ENCODE peak calls at places on chromosomes 7 and 10, in ten cellular contexts. Q is uterus; W is aorta; B is CD8-positive, alpha-beta memory T cell; A is fibroblast of lung; N is mesenchymal stem cell; K is upper lobe of right lung; J is esophagus squamous epithelium; G is CD8-positive, alpha-beta T cell; E is colonic mucosa. M is an unnamed sample. For H3K4me1, the result is how much of the 10 kb centered on the place peaks cover.

GRCh38 chr7:126574838-126575250 is 677.9 kb downstream of the GRM8 start:
- DNase-seq in Q (no peak), W (no peak), B (no peak), A (peak), N (no peak), K (no peak), J (no peak), G (no peak), E (no peak), M (peak)

GRCh38 chr7:1842321-1843221 is 172.5 kb downstream of the ELFN1 start:
- DNase-seq in Q (peak), W (peak), B (no peak), A (no peak), N (peak), K (peak), J (no peak), G (no peak), E (no peak), M (no peak)

GRCh38 chr10:76509501-76509900 is 1078.1 kb downstream of the LRMDA start:
- DNase-seq in Q (no peak), W (no peak), B (no peak), A (peak), N (peak), K (no peak), J (no peak), G (no peak), E (no peak), M (no peak)

GRCh38 chr10:17001961-17002749 is 127.5 kb downstream of the CUBN start:
- DNase-seq in Q (peak), W (no peak), B (no peak), A (peak), N (peak), K (no peak), J (no peak), G (no peak), E (peak), M (peak)

GRCh38 chr10:58967551-58968418 is 208.7 kb upstream of the PHYHIPL start:
- DNase-seq in Q (no peak), W (peak), B (no peak), A (peak), N (peak), K (peak), J (no peak), G (no peak), E (no peak), M (peak)

GRCh38 chr10:74433993-74434392 is 283.0 kb downstream of the ADK start:
- DNase-seq in Q (no peak), W (no peak), B (no peak), A (peak), N (no peak), K (no peak), J (no peak), G (no peak), E (no peak), M (no peak)

GRCh38 chr7:141875453-141875852 is 34.2 kb upstream of the PRSS37 start:
- DNase-seq in Q (no peak), W (no peak), B (no peak), A (no peak), N (no peak), K (no peak), J (no peak), G (no peak), E (no peak), M (no peak)

GRCh38 chr7:22649686-22650085 is 77.3 kb upstream of the IL6 start:
- DNase-seq in Q (no peak), W (no peak), B (no peak), A (no peak), N (no peak), K (no peak), J (no peak), G (no peak), E (no peak), M (no peak)

GRCh38 chr10:110739811-110740271 is 95.7 kb downstream of the RBM20 start:
- DNase-seq in Q (no peak), W (no peak), B (no peak), A (peak), N (no peak), K (no peak), J (no peak), G (no peak), E (no peak), M (no peak)

GRCh38 chr7:47814905-47815613 is 133.2 kb downstream of the PKD1L1 start:
- DNase-seq in Q (no peak), W (no peak), B (no peak), A (no peak), N (no peak), K (peak), J (no peak), G (no peak), E (no peak), M (peak)

GRCh38 chr7:911791-912480 is 35.6 kb downstream of the GET4 start:
- DNase-seq in Q (no peak), W (no peak), B (no peak), A (no peak), N (no peak), K (no peak), J (no peak), G (no peak), E (no peak), M (no peak)

GRCh38 chr7:51325937-51326336 is 9.3 kb upstream of the COBL start:
- DNase-seq in Q (no peak), W (no peak), B (no peak), A (no peak), N (peak), K (no peak), J (no peak), G (no peak), E (no peak), M (peak)

GRCh38 chr7:44757739-44758138 is 9.1 kb downstream of the ZMIZ2 start:
- DNase-seq in Q (no peak), W (no peak), B (no peak), A (no peak), N (no peak), K (no peak), J (no peak), G (no peak), E (no peak), M (no peak)
- H3K4me1 ChIP-seq in Q (under half), W (under half), B (under half), A (under half), N (under half), K (under half), J (under half), G (under half), E (under half), M (under half)

GRCh38 chr10:90935581-90936292 is 14.8 kb upstream of the ANKRD1 start:
- DNase-seq in Q (no peak), W (no peak), B (no peak), A (peak), N (peak), K (no peak), J (no peak), G (no peak), E (no peak), M (no peak)
- H3K4me1 ChIP-seq in Q (under half), W (under half), B (under half), A (under half), N (under half), K (under half), J (under half), G (under half), E (under half), M (under half)

GRCh38 chr10:125054664-125055273 is 105.6 kb downstream of the CTBP2 start:
- DNase-seq in Q (no peak), W (peak), B (no peak), A (no peak), N (peak), K (no peak), J (no peak), G (no peak), E (no peak), M (no peak)
- H3K4me1 ChIP-seq in Q (under half), W (under half), B (under half), A (under half), N (under half), K (half or more), J (under half), G (under half), E (under half), M (under half)

GRCh38 chr7:108290344-108291134 is 160.4 kb upstream of the LAMB4 start:
- DNase-seq in Q (no peak), W (no peak), B (no peak), A (no peak), N (no peak), K (no peak), J (no peak), G (no peak), E (no peak), M (no peak)

GRCh38 chr7:108293190-108293612 is 163.0 kb downstream of the NRCAM start:
- DNase-seq in Q (no peak), W (no peak), B (no peak), A (peak), N (no peak), K (no peak), J (no peak), G (no peak), E (no peak), M (no peak)

GRCh38 chr7:108292541-108292940 is 162.4 kb upstream of the LAMB4 start:
- DNase-seq in Q (no peak), W (no peak), B (no peak), A (peak), N (no peak), K (no peak), J (no peak), G (no peak), E (no peak), M (no peak)

GRCh38 chr7:108291135-108291508 is 161.0 kb upstream of the LAMB4 start:
- DNase-seq in Q (no peak), W (no peak), B (no peak), A (no peak), N (no peak), K (no peak), J (no peak), G (no peak), E (no peak), M (no peak)

GRCh38 chr7:108291791-108292440 is 161.8 kb upstream of the LAMB4 start:
- DNase-seq in Q (no peak), W (no peak), B (no peak), A (no peak), N (no peak), K (no peak), J (no peak), G (no peak), E (no peak), M (no peak)
- H3K4me1 ChIP-seq in Q (under half), W (under half), B (under half), A (under half), N (under half), K (under half), J (under half), G (under half), E (under half), M (under half)

GRCh38 chr7:138000081-138000701 is 1.7 kb downstream of the CREB3L2 start:
- DNase-seq in Q (peak), W (peak), B (no peak), A (peak), N (peak), K (no peak), J (no peak), G (no peak), E (peak), M (peak)
- H3K4me1 ChIP-seq in Q (under half), W (under half), B (under half), A (under half), N (under half), K (under half), J (under half), G (under half), E (under half), M (under half)

DNA sequence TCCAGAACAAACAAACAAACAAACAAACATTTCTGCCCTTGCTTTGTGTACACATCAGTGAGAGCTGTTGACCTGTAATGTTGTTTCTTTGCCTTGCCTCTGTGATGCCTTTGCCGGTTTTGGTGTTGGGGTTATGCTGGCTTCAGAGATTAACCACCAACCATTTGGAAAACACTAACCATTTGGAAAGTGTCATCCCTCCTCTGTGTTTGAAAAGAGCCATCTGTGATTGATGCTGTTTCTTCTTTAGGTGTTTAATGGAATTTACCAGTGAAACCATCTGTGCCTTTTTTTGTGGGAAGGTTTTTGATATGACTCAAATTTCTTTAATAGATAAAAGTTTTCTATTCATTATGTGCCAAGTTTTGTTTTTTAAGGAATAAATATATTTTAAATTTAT is 46.5 kb downstream of the INPP5A start:
- DNase-seq in Q (no peak), W (no peak), B (no peak), A (no peak), N (no peak), K (no peak), J (no peak), G (no peak), E (no peak), M (no peak)
- H3K4me1 ChIP-seq in Q (under half), W (under half), B (under half), A (under half), N (under half), K (half or more), J (under half), G (under half), E (under half), M (under half)

DNA sequence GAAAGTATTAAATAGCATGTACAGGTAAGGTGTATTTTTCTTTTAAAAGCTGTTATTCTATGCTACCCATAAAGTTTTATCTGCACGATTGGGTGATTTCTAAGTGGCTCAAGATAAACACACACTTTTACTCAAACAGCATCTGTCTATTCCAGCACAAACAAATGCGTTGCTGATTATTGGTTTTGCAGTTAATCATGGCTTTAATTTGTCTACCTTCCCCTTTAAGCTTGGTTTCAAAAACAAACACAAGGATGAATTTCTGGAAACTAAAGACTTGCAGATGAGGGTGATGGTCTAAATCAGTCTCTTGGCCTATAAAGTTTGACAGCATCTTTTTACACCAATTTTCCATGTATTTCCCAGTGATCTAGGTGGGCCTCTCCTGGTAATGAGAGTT is 94.2 kb downstream of the NRP1 start:
- DNase-seq in Q (no peak), W (no peak), B (no peak), A (no peak), N (no peak), K (no peak), J (no peak), G (no peak), E (no peak), M (no peak)
- H3K4me1 ChIP-seq in Q (under half), W (under half), B (under half), A (under half), N (under half), K (under half), J (under half), G (under half), E (under half), M (under half)

DNA sequence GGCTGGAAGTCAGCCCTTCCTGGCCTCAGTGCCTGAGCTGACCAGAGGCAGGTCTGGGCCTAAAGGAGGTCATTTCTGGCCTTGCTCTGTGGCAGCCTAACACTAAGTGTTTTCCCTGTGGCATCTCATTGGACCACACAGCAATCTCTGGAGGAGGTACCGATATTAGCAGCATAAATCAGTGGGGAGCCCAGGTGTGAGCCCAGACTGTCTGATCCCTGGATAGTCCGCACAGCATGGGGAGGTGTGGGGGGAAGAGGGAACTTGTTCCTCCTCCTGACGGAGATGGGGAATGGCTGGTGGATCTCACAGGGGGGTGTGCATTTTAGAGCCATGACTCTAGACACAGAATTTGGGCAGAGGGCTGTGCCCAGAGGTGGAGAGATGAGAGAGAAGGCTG is 11.0 kb upstream of the PPIF start:
- DNase-seq in Q (no peak), W (no peak), B (no peak), A (no peak), N (no peak), K (no peak), J (no peak), G (no peak), E (no peak), M (no peak)
- H3K4me1 ChIP-seq in Q (under half), W (under half), B (under half), A (under half), N (under half), K (under half), J (under half), G (under half), E (under half), M (under half)

GRCh38 chr7:4768597-4769569 is 6.5 kb upstream of the AP5Z1 start:
- DNase-seq in Q (no peak), W (no peak), B (no peak), A (no peak), N (no peak), K (no peak), J (no peak), G (no peak), E (no peak), M (no peak)

GRCh38 chr7:4769753-4770152 is 5.7 kb upstream of the AP5Z1 start:
- DNase-seq in Q (no peak), W (no peak), B (no peak), A (peak), N (no peak), K (no peak), J (no peak), G (no peak), E (no peak), M (no peak)

GRCh38 chr7:4772306-4772705 is 3.1 kb upstream of the AP5Z1 start:
- DNase-seq in Q (no peak), W (no peak), B (no peak), A (no peak), N (no peak), K (no peak), J (no peak), G (no peak), E (no peak), M (no peak)

GRCh38 chr7:4771737-4772136 is 3.7 kb upstream of the AP5Z1 start:
- DNase-seq in Q (no peak), W (no peak), B (no peak), A (no peak), N (no peak), K (no peak), J (no peak), G (no peak), E (no peak), M (no peak)

GRCh38 chr7:4770886-4771285 is 4.5 kb upstream of the AP5Z1 start:
- DNase-seq in Q (no peak), W (no peak), B (no peak), A (no peak), N (no peak), K (no peak), J (no peak), G (no peak), E (no peak), M (no peak)
- H3K4me1 ChIP-seq in Q (under half), W (under half), B (under half), A (under half), N (under half), K (under half), J (under half), G (under half), E (under half), M (under half)

M was measured in trophoblast cell.